ENCODE peak calls at places on chromosomes 16 and 17, in six cellular contexts. One of them, this sample, is unnamed.

GRCh38 chr16:3020604-3021448 is 658 bp downstream of the TNFRSF12A start:
- DNase-seq in A549: peak
- DNase-seq in GM12878: no peak
- DNase-seq in endothelial cell of umbilical vein: peak
- DNase-seq in HepG2: peak
- DNase-seq in K562: peak
- DNase-seq in this sample: peak

GRCh38 chr17:63524051-63524450 is 893 bp downstream of the KCNH6 start:
- DNase-seq in A549: no peak
- DNase-seq in GM12878: no peak
- DNase-seq in endothelial cell of umbilical vein: no peak
- DNase-seq in HepG2: no peak
- DNase-seq in K562: no peak
- DNase-seq in this sample: no peak

GRCh38 chr17:81126281-81127132 is 38.8 kb upstream of the PVALEF start:
- DNase-seq in A549: no peak
- DNase-seq in GM12878: no peak
- DNase-seq in endothelial cell of umbilical vein: no peak
- DNase-seq in HepG2: no peak
- DNase-seq in K562: no peak
- DNase-seq in this sample: no peak

GRCh38 chr17:4559851-4560820 is at the start of gene GGT6:
- DNase-seq in A549: no peak
- DNase-seq in GM12878: no peak
- DNase-seq in endothelial cell of umbilical vein: no peak
- DNase-seq in HepG2: no peak
- DNase-seq in K562: no peak
- DNase-seq in this sample: no peak

GRCh38 chr17:61635913-61636432 is 45.0 kb upstream of the NACA2 start:
- DNase-seq in A549: no peak
- DNase-seq in GM12878: peak
- DNase-seq in endothelial cell of umbilical vein: peak
- DNase-seq in HepG2: peak
- DNase-seq in K562: peak
- DNase-seq in this sample: peak

GRCh38 chr16:24580665-24581064 is 41.3 kb downstream of the RBBP6 start:
- DNase-seq in A549: peak
- DNase-seq in GM12878: no peak
- DNase-seq in endothelial cell of umbilical vein: peak
- DNase-seq in HepG2: no peak
- DNase-seq in K562: no peak
- DNase-seq in this sample: no peak

GRCh38 chr16:79089735-79090284 is 510.7 kb downstream of the MAF start:
- DNase-seq in A549: no peak
- DNase-seq in GM12878: peak
- DNase-seq in endothelial cell of umbilical vein: no peak
- DNase-seq in HepG2: no peak
- DNase-seq in K562: no peak
- DNase-seq in this sample: peak

GRCh38 chr17:45184144-45184543 is 22.5 kb downstream of the HEXIM2 start:
- DNase-seq in A549: no peak
- DNase-seq in GM12878: no peak
- DNase-seq in endothelial cell of umbilical vein: no peak
- DNase-seq in HepG2: no peak
- DNase-seq in K562: no peak
- DNase-seq in this sample: no peak

GRCh38 chr16:86948046-86948445 is 369.1 kb downstream of the C16orf95 start:
- DNase-seq in A549: no peak
- DNase-seq in GM12878: no peak
- DNase-seq in endothelial cell of umbilical vein: no peak
- DNase-seq in HepG2: no peak
- DNase-seq in K562: no peak
- DNase-seq in this sample: no peak

GRCh38 chr16:28040039-28040438 is 23.5 kb downstream of the GSG1L start:
- DNase-seq in A549: no peak
- DNase-seq in GM12878: no peak
- DNase-seq in endothelial cell of umbilical vein: no peak
- DNase-seq in HepG2: no peak
- DNase-seq in K562: no peak
- DNase-seq in this sample: no peak

GRCh38 chr17:61485067-61485775 is 33.0 kb downstream of the TBX4 start:
- DNase-seq in A549: no peak
- DNase-seq in GM12878: no peak
- DNase-seq in endothelial cell of umbilical vein: no peak
- DNase-seq in HepG2: no peak
- DNase-seq in K562: no peak
- DNase-seq in this sample: no peak

GRCh38 chr17:48715496-48716399 is 6.6 kb downstream of the PRAC1 start:
- DNase-seq in A549: no peak
- DNase-seq in GM12878: no peak
- DNase-seq in endothelial cell of umbilical vein: no peak
- DNase-seq in HepG2: peak
- DNase-seq in K562: no peak
- DNase-seq in this sample: peak

GRCh38 chr16:86708431-86708830 is 130.1 kb downstream of the FOXL1 start:
- DNase-seq in A549: no peak
- DNase-seq in GM12878: no peak
- DNase-seq in endothelial cell of umbilical vein: no peak
- DNase-seq in HepG2: no peak
- DNase-seq in K562: no peak
- DNase-seq in this sample: no peak

GRCh38 chr17:15263206-15263579 is 1.9 kb downstream of the PMP22 start:
- DNase-seq in A549: peak
- DNase-seq in GM12878: no peak
- DNase-seq in endothelial cell of umbilical vein: peak
- DNase-seq in HepG2: no peak
- DNase-seq in K562: no peak
- DNase-seq in this sample: no peak

GRCh38 chr16:47970291-47970931 is 185.4 kb downstream of the ABCC12 start:
- DNase-seq in A549: peak
- DNase-seq in GM12878: no peak
- DNase-seq in endothelial cell of umbilical vein: peak
- DNase-seq in HepG2: peak
- DNase-seq in K562: peak
- DNase-seq in this sample: peak

GRCh38 chr16:8736123-8736680 is 61.2 kb downstream of the TMEM186 start:
- DNase-seq in A549: no peak
- DNase-seq in GM12878: no peak
- DNase-seq in endothelial cell of umbilical vein: no peak
- DNase-seq in HepG2: no peak
- DNase-seq in K562: no peak
- DNase-seq in this sample: no peak

GRCh38 chr17:67648032-67648761 is 69.5 kb upstream of the NOL11 start:
- DNase-seq in A549: no peak
- DNase-seq in GM12878: no peak
- DNase-seq in endothelial cell of umbilical vein: no peak
- DNase-seq in HepG2: peak
- DNase-seq in K562: no peak
- DNase-seq in this sample: no peak

GRCh38 chr17:37446027-37446426 is 39.3 kb downstream of the TADA2A start:
- DNase-seq in A549: peak
- DNase-seq in GM12878: peak
- DNase-seq in endothelial cell of umbilical vein: no peak
- DNase-seq in HepG2: no peak
- DNase-seq in K562: no peak
- DNase-seq in this sample: no peak

GRCh38 chr16:31513126-31513525 is 4.9 kb upstream of the RUSF1 start:
- DNase-seq in A549: no peak
- DNase-seq in GM12878: no peak
- DNase-seq in endothelial cell of umbilical vein: no peak
- DNase-seq in HepG2: no peak
- DNase-seq in K562: no peak
- DNase-seq in this sample: no peak

GRCh38 chr17:45336390-45337182 is 19.8 kb upstream of the MAP3K14 start:
- DNase-seq in A549: no peak
- DNase-seq in GM12878: no peak
- DNase-seq in endothelial cell of umbilical vein: no peak
- DNase-seq in HepG2: no peak
- DNase-seq in K562: no peak
- DNase-seq in this sample: no peak

GRCh38 chr17:47305302-47305923 is 18.3 kb upstream of the EFCAB13 start:
- DNase-seq in A549: peak
- DNase-seq in GM12878: no peak
- DNase-seq in endothelial cell of umbilical vein: peak
- DNase-seq in HepG2: peak
- DNase-seq in K562: no peak
- DNase-seq in this sample: no peak

GRCh38 chr17:37458805-37459204 is 30.9 kb upstream of the DUSP14 start:
- DNase-seq in A549: no peak
- DNase-seq in GM12878: no peak
- DNase-seq in endothelial cell of umbilical vein: no peak
- DNase-seq in HepG2: no peak
- DNase-seq in K562: no peak
- DNase-seq in this sample: no peak

GRCh38 chr16:31006589-31006988 is 3.8 kb downstream of the STX1B start:
- DNase-seq in A549: no peak
- DNase-seq in GM12878: no peak
- DNase-seq in endothelial cell of umbilical vein: no peak
- DNase-seq in HepG2: no peak
- DNase-seq in K562: no peak
- DNase-seq in this sample: no peak

GRCh38 chr16:58574895-58575294 is 54.7 kb downstream of the CNOT1 start:
- DNase-seq in A549: no peak
- DNase-seq in GM12878: no peak
- DNase-seq in endothelial cell of umbilical vein: no peak
- DNase-seq in HepG2: no peak
- DNase-seq in K562: no peak
- DNase-seq in this sample: no peak

DNA sequence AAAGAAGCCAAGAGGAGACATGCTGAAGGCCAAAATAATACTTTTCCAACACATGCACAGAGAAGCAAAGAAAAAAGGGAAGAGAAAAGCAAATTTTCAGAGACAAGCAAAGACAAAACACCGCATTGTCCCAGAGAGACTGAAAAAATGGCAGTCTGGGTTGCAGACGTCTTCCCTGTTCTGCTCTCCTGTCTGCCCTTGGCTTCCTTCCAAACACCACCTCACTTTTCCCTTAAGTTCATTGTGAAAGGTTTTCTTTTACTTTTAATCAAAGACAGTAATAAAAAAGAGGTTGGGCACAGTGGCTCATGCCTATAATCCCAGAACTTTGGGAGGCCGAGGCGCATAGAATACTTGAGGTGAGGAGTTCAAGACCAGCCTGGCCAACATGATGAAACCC is 21.2 kb upstream of the VAT1L start:
- DNase-seq in A549: no peak
- DNase-seq in GM12878: no peak
- DNase-seq in endothelial cell of umbilical vein: no peak
- DNase-seq in HepG2: no peak
- DNase-seq in K562: no peak
- DNase-seq in this sample: no peak
- TF ChIP-seq CTCF in A549: no peak
- TF ChIP-seq CTCF in GM12878: no peak
- TF ChIP-seq CTCF in endothelial cell of umbilical vein: no peak
- TF ChIP-seq CTCF in HepG2: no peak
- TF ChIP-seq CTCF in K562: no peak
- TF ChIP-seq CTCF in this sample: no peak

DNA sequence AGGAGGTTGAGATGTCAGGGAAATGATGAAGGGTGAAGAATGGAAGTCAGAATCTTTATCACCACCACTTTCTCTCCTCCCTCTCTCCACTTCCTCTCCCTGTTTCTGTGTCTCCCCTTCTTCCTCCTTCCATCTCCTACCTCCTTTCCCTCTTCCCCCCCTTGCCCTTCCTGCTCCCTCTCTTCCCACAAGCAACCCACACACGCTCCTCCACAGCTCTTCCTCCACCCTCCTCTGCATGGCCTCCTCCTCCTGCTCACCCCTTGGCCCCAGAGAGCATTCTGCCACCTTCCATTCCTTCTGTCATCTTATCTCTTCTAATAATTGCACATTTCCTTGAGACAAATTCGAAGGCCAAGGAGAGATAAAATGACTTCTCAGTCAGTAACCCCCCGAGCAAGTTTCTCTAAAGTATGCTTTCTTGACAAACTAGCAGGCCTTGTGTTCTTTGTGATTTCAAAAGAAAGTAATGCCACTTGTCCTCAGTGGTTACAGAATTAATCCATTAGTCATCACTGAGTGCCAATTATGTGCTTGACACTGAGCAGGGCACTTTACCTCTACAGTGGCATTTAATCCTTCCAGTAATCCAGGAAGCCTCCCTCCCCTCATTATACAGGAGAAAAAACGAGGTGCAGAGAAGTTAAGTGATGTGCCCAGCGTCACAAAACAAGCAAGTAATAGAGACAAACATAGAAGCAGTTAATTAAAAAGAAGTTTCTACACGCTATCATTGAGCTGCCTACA is 72.3 kb upstream of the CCL1 start:
- DNase-seq in A549: no peak
- DNase-seq in GM12878: no peak
- DNase-seq in endothelial cell of umbilical vein: no peak
- DNase-seq in HepG2: no peak
- DNase-seq in K562: no peak
- DNase-seq in this sample: no peak
- TF ChIP-seq MYC in A549: no peak
- TF ChIP-seq MYC in GM12878: no peak
- TF ChIP-seq MYC in endothelial cell of umbilical vein: no peak
- TF ChIP-seq MYC in HepG2: no peak
- TF ChIP-seq MYC in K562: no peak
- TF ChIP-seq MYC in this sample: no peak

GRCh38 chr17:57143341-57143740 is 58.3 kb downstream of the AKAP1 start:
- DNase-seq in A549: no peak
- DNase-seq in GM12878: no peak
- DNase-seq in endothelial cell of umbilical vein: no peak
- DNase-seq in HepG2: no peak
- DNase-seq in K562: no peak
- DNase-seq in this sample: no peak
- TF ChIP-seq POLR2A in A549: no peak
- TF ChIP-seq POLR2A in GM12878: no peak
- TF ChIP-seq POLR2A in endothelial cell of umbilical vein: no peak
- TF ChIP-seq POLR2A in HepG2: no peak
- TF ChIP-seq POLR2A in K562: no peak
- TF ChIP-seq POLR2A in this sample: no peak

DNA sequence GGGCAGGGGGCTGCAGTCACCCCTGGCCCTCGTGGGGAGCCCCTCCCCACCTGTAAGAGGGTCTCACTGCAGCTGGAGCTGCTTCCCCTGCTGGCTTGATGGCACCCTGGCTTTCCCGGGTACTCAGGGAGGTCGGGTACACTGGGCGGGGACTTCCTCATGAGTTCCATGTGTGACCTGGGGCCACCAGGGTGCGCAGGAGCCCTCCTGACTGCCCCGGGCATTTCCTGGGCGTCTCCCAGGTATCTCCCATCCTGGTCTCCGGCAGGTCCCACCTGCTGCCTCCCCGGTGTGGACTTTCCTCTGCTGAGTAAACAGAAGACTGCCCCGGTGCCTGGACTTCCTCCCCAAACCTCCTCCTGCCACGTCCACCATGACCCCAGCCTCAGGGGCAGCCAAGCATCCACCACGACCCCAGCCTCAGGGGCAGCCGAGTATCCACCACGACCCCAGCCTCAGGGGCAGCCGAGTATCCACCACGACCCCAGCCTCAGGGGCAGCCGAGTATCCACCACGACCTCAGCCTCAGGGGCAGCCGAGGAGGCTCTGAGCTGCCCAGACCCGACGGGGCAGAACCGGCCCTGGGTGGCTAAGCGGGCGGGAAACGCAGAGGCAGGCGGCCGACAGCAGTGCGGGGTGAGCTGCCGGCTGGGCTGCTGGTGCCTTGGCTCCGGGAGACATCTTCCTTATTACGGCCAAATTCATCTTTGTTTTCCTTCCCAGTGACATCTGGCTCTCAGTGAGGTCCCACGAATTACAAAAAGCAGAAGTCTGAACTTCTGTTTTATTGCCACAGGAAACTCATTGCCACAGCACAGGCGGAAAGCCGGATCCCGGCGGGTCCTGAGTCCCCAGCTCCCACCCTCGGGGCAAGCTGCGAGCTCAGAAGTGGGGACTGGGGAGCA is 40.7 kb downstream of the CBFA2T3 start:
- DNase-seq in A549: peak
- DNase-seq in GM12878: no peak
- DNase-seq in endothelial cell of umbilical vein: no peak
- DNase-seq in HepG2: peak
- DNase-seq in K562: no peak
- DNase-seq in this sample: peak
- TF ChIP-seq CTCF in A549: no peak
- TF ChIP-seq CTCF in GM12878: peak
- TF ChIP-seq CTCF in endothelial cell of umbilical vein: no peak
- TF ChIP-seq CTCF in HepG2: peak
- TF ChIP-seq CTCF in K562: no peak
- TF ChIP-seq CTCF in this sample: no peak

This sample was measured in NB4.